ENCODE peak calls at places on chromosomes 16 and 17, in four cellular contexts. Z is psoas muscle, B is dorsolateral prefrontal cortex, W is activated B cell treated with CpG ODN at 0.5 μM for 24 hours. C is an unnamed sample.

GRCh38 chr17:75011788-75012319 is 616 bp upstream of the MRPL58 start:
- DNase-seq in Z (peak; percentile 81), B (no peak), W (no peak), C (no peak)

GRCh38 chr17:78433780-78434335 is 55.4 kb downstream of the PGS1 start:
- DNase-seq in Z (no peak), B (no peak), W (no peak), C (no peak)

GRCh38 chr17:30074254-30074653 is 42.4 kb upstream of the NSRP1 start:
- DNase-seq in Z (no peak), B (no peak), W (no peak), C (no peak)

GRCh38 chr16:89392881-89393730 is 97.3 kb downstream of the ANKRD11 start:
- DNase-seq in Z (peak; percentile 40), B (no peak), W (no peak), C (no peak)

GRCh38 chr16:56319391-56319790 is 106.0 kb downstream of the AMFR start:
- DNase-seq in Z (no peak), B (peak; percentile 44), W (no peak), C (no peak)

GRCh38 chr17:68910256-68910705 is 44.9 kb downstream of the ABCA8 start:
- DNase-seq in Z (peak; percentile 53), B (peak; percentile 45), W (no peak), C (no peak)

GRCh38 chr16:23435500-23435899 is 17.5 kb downstream of the COG7 start:
- DNase-seq in Z (peak; percentile 64), B (peak; percentile 35), W (peak; percentile 41), C (peak; percentile 60)

GRCh38 chr16:57998484-57998883 is 2.0 kb downstream of the ZNF319 start:
- DNase-seq in Z (no peak), B (no peak), W (no peak), C (peak; percentile 51)

GRCh38 chr17:8150194-8151119 is 1.7 kb downstream of the PER1 start:
- DNase-seq in Z (no peak), B (no peak), W (no peak), C (no peak)

GRCh38 chr16:6081320-6081976 is 983.9 kb upstream of the EEF2KMT start:
- DNase-seq in Z (no peak), B (no peak), W (no peak), C (no peak)

GRCh38 chr17:57215317-57215716 is 41.0 kb upstream of the MSI2 start:
- DNase-seq in Z (no peak), B (no peak), W (no peak), C (no peak)

GRCh38 chr16:51151951-51152663 is 1.0 kb upstream of the SALL1 start:
- DNase-seq in Z (no peak), B (peak; percentile 87), W (no peak), C (no peak)

GRCh38 chr17:58487589-58488427 is at the start of gene HSF5:
- DNase-seq in Z (peak; percentile 58), B (no peak), W (peak; percentile 79), C (peak; percentile 56)

GRCh38 chr17:22273308-22273707 is 581.0 kb downstream of the KCNJ18 start:
- DNase-seq in Z (no peak), B (no peak), W (no peak), C (no peak)

GRCh38 chr16:59880626-59881025 is 1146.5 kb upstream of the GOT2 start:
- DNase-seq in Z (no peak), B (no peak), W (no peak), C (no peak)

GRCh38 chr17:382644-383533 is 30.3 kb upstream of the RPH3AL start:
- DNase-seq in Z (no peak), B (no peak), W (no peak), C (no peak)

GRCh38 chr17:77427471-77427991 is 286.8 kb downstream of the SEC14L1 start:
- DNase-seq in Z (peak; percentile 81), B (no peak), W (peak; percentile 15), C (peak; percentile 67)

GRCh38 chr16:23072084-23072599 is 77.1 kb downstream of the USP31 start:
- DNase-seq in Z (peak; percentile 86), B (no peak), W (no peak), C (no peak)

GRCh38 chr17:46832945-46833839 is 14.7 kb upstream of the WNT3 start:
- DNase-seq in Z (peak; percentile 30), B (no peak), W (no peak), C (no peak)

GRCh38 chr17:73624496-73624988 is 19.7 kb downstream of the SDK2 start:
- DNase-seq in Z (no peak), B (no peak), W (no peak), C (no peak)

GRCh38 chr17:72166040-72166439 is 45.2 kb downstream of the SOX9 start:
- DNase-seq in Z (no peak), B (no peak), W (no peak), C (no peak)

GRCh38 chr17:48997103-48997826 is at the start of gene IGF2BP1:
- DNase-seq in Z (no peak), B (no peak), W (peak; percentile 40), C (no peak)

GRCh38 chr17:47281246-47281645 is 27.6 kb downstream of the ITGB3 start:
- DNase-seq in Z (no peak), B (no peak), W (no peak), C (no peak)

GRCh38 chr17:78365561-78366108 is 5.8 kb upstream of the SOCS3 start:
- DNase-seq in Z (no peak), B (no peak), W (no peak), C (no peak)

GRCh38 chr16:28951410-28951943 is 740 bp downstream of the NFATC2IP start:
- DNase-seq in Z (no peak), B (no peak), W (no peak), C (no peak)

GRCh38 chr16:35754391-35755369 is 2295.3 kb downstream of the TP53TG3F start:
- DNase-seq in Z (no peak), B (no peak), W (no peak), C (no peak)

GRCh38 chr16:5025171-5025632 is 8.5 kb downstream of the NAGPA start:
- DNase-seq in Z (no peak), B (peak; percentile 88), W (no peak), C (no peak)

GRCh38 chr17:57135748-57136342 is 50.8 kb downstream of the AKAP1 start:
- DNase-seq in Z (no peak), B (no peak), W (no peak), C (no peak)

GRCh38 chr17:65601881-65602280 is 40.4 kb upstream of the AXIN2 start:
- DNase-seq in Z (no peak), B (no peak), W (no peak), C (no peak)

GRCh38 chr16:3618782-3619166 is 7.4 kb upstream of the SLX4 start:
- DNase-seq in Z (no peak), B (no peak), W (no peak), C (no peak)

GRCh38 chr17:7632492-7632894 is 2.6 kb downstream of the SHBG start:
- DNase-seq in Z (no peak), B (no peak), W (no peak), C (peak; percentile 59)

GRCh38 chr17:73506470-73507435 is 137.5 kb downstream of the SDK2 start:
- DNase-seq in Z (peak; percentile 12), B (no peak), W (no peak), C (no peak)

GRCh38 chr16:6970171-6970857 is 362.3 kb upstream of the RBFOX1 start:
- DNase-seq in Z (no peak), B (no peak), W (no peak), C (no peak)

GRCh38 chr17:75632863-75633483 is at the start of gene SMIM5:
- DNase-seq in Z (peak; percentile 95), B (peak; percentile 97), W (peak; percentile 83), C (peak; percentile 86)

GRCh38 chr17:17387017-17387416 is 83.8 kb downstream of the NT5M start:
- DNase-seq in Z (peak; percentile 39), B (no peak), W (no peak), C (no peak)

GRCh38 chr17:78358538-78359215 is 1.2 kb downstream of the SOCS3 start:
- DNase-seq in Z (peak; percentile 62), B (no peak), W (peak; percentile 50), C (no peak)

GRCh38 chr17:49910094-49910857 is 58.7 kb upstream of the DLX4 start:
- DNase-seq in Z (no peak), B (no peak), W (no peak), C (no peak)

GRCh38 chr17:81518113-81518784 is 5.7 kb upstream of the ACTG1 start:
- DNase-seq in Z (no peak), B (no peak), W (no peak), C (no peak)

GRCh38 chr17:75404223-75404738 is 1.2 kb downstream of the GRB2 start:
- DNase-seq in Z (peak; percentile 75), B (no peak), W (peak; percentile 42), C (peak; percentile 53)

DNA sequence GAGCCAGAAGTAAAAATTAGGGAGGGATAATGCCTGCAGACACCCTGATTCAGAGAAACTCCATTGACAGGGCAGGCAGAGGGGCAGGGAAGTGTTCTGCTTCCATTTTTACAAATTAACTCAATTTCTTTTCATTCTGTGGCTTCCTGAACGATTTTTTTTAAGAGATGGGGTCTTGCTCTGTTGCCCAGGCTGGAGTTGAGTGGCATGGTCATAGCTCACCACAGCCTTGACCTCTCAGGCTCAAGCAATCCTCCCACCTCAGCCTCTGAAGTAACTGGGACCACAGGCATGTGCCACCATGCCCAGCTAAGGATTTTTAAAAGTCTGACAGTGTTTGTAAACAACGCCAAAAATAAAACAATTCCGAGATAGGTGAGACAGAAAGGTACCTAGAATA is 99.8 kb downstream of the SMG6 start:
- DNase-seq in Z (no peak), B (no peak), W (no peak), C (no peak)
- TF ChIP-seq CTCF in Z (no peak), B (no peak), W (no peak), C (no peak)

DNA sequence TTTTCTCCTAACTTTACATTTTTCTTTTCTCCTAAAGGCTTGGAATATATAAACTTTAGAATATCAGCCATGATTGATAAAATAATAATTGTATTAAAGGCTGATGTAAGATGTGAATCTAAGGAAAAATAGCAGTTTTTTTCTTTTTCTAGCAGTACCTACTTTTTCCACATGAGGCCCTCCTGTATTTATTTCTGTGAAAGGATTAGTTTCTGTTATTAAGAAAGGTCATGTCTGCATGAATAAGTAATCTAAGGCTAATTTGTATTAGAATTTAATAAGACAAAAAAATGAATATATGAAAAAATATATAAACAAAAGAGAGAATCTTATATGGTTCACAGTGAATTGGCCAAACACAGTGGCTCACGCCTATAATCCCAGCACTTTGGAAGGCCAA is 85.3 kb downstream of the STXBP4 start:
- DNase-seq in Z (no peak), B (no peak), W (no peak), C (no peak)
- TF ChIP-seq CTCF in Z (peak; percentile 32), B (peak; percentile 23), W (no peak), C (peak; percentile 12)

GRCh38 chr17:27360507-27360906 is 66.6 kb downstream of the WSB1 start:
- DNase-seq in Z (no peak), B (no peak), W (no peak), C (no peak)
- TF ChIP-seq CTCF in Z (no peak), B (no peak), W (no peak), C (no peak)

DNA sequence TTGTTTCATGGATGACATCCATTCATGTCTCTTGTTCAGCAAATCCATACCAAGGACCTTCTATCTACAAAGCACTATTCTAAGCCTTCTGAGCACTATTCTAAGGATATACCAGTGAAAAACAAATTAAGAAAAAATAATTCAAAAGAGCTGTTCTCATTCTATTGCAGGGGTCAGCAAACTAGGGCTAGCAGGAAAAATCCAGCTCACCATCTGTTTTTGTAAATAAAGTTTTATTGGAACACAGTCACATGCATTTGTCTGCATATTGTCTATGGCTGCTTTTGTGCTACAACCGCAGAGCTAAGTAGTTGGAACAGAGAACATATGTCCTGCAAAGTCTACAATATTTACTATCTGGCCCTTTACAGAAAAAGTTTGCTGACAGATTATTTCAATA is 222.7 kb upstream of the DYNLRB2 start:
- DNase-seq in Z (no peak), B (no peak), W (no peak), C (no peak)
- TF ChIP-seq CTCF in Z (no peak), B (no peak), W (no peak), C (no peak)